ENCODE peak calls at places on chromosomes 4 and X, in seven cellular contexts. K, Z, G, Q, B, D and E are unnamed samples.

GRCh38 chrX:135625995-135626394 is 87.4 kb upstream of the CT45A1 start:
- DNase-seq in K (peak; percentile 38), Z (no peak), G (no peak), Q (no peak), B (no peak), D (no peak), E (no peak)

GRCh38 chrX:17597836-17598434 is 139.4 kb upstream of the SCML1 start:
- DNase-seq in K (no peak), Z (no peak), G (no peak), Q (peak; percentile 69), B (no peak), D (no peak), E (no peak)

GRCh38 chr4:1204828-1205591 is 32.6 kb upstream of the SPON2 start:
- DNase-seq in K (peak; percentile 2), Z (no peak), G (no peak), Q (no peak), B (peak; percentile 21), D (no peak), E (peak; percentile 40)

GRCh38 chr4:70666369-70666768 is at the start of gene JCHAIN:
- DNase-seq in K (no peak), Z (no peak), G (no peak), Q (peak; percentile 16), B (no peak), D (no peak), E (no peak)

GRCh38 chrX:1477801-1478458 is 25.2 kb upstream of the ASMTL start:
- DNase-seq in K (no peak), Z (no peak), G (no peak), Q (peak; percentile 59), B (no peak), D (peak; percentile 4), E (no peak)

GRCh38 chr4:155818639-155819038 is 47.4 kb downstream of the ASIC5 start:
- DNase-seq in K (no peak), Z (no peak), G (no peak), Q (no peak), B (no peak), D (no peak), E (no peak)

GRCh38 chrX:51894697-51895336 is 1.4 kb downstream of the MAGED1 start:
- DNase-seq in K (peak; percentile 9), Z (no peak), G (no peak), Q (peak; percentile 31), B (no peak), D (no peak), E (no peak)

GRCh38 chr4:174607792-174608191 is 85.5 kb upstream of the HPGD start:
- DNase-seq in K (no peak), Z (no peak), G (no peak), Q (no peak), B (no peak), D (no peak), E (no peak)

GRCh38 chr4:95516528-95517011 is 32.2 kb downstream of the UNC5C start:
- DNase-seq in K (no peak), Z (no peak), G (no peak), Q (no peak), B (no peak), D (no peak), E (no peak)

GRCh38 chr4:125951275-125951887 is 636.6 kb downstream of the FAT4 start:
- DNase-seq in K (no peak), Z (no peak), G (peak; percentile 1), Q (peak; percentile 28), B (no peak), D (no peak), E (no peak)

GRCh38 chr4:73762409-73762808 is 22.0 kb downstream of the CXCL8 start:
- DNase-seq in K (no peak), Z (no peak), G (no peak), Q (no peak), B (no peak), D (no peak), E (no peak)

GRCh38 chrX:150032742-150033141 is 94.5 kb upstream of the EOLA2 start:
- DNase-seq in K (no peak), Z (no peak), G (peak; percentile 2), Q (peak; percentile 64), B (no peak), D (no peak), E (no peak)

GRCh38 chrX:139126493-139126892 is 404.0 kb upstream of the F9 start:
- DNase-seq in K (peak; percentile 36), Z (no peak), G (no peak), Q (no peak), B (peak; percentile 62), D (peak; percentile 7), E (no peak)

GRCh38 chrX:150044556-150044955 is 106.3 kb upstream of the EOLA2 start:
- DNase-seq in K (no peak), Z (no peak), G (no peak), Q (no peak), B (no peak), D (no peak), E (no peak)

GRCh38 chr4:109873791-109874514 is 26.0 kb downstream of the LRIT3 start:
- DNase-seq in K (no peak), Z (no peak), G (no peak), Q (no peak), B (no peak), D (no peak), E (no peak)

GRCh38 chr4:52837716-52838558 is 24.2 kb upstream of the RASL11B start:
- DNase-seq in K (no peak), Z (no peak), G (peak; percentile 59), Q (peak; percentile 76), B (no peak), D (no peak), E (no peak)

GRCh38 chr4:53583513-53583912 is 7.8 kb downstream of the LNX1 start:
- DNase-seq in K (no peak), Z (no peak), G (no peak), Q (no peak), B (no peak), D (no peak), E (no peak)

GRCh38 chr4:153205028-153205648 is 895 bp downstream of the TRIM2 start:
- DNase-seq in K (no peak), Z (peak; percentile 17), G (no peak), Q (no peak), B (peak; percentile 45), D (peak; percentile 46), E (no peak)

GRCh38 chr4:108007984-108008383 is 18.3 kb downstream of the HADH start:
- DNase-seq in K (no peak), Z (no peak), G (no peak), Q (no peak), B (no peak), D (no peak), E (no peak)

GRCh38 chr4:151331276-151332042 is 6.1 kb upstream of the SH3D19 start:
- DNase-seq in K (no peak), Z (no peak), G (peak; percentile 18), Q (peak; percentile 45), B (no peak), D (no peak), E (no peak)

GRCh38 chrX:150942958-150943594 is 40.1 kb upstream of the HMGB3 start:
- DNase-seq in K (no peak), Z (no peak), G (no peak), Q (no peak), B (no peak), D (no peak), E (no peak)

GRCh38 chrX:39907964-39908616 is 189.7 kb downstream of the BCOR start:
- DNase-seq in K (no peak), Z (no peak), G (peak; percentile 85), Q (peak; percentile 91), B (peak; percentile 46), D (no peak), E (peak; percentile 57)